ENCODE peak calls at places on chromosomes 6 and 20, in ten cellular contexts. F is stimulated activated CD4-positive, alpha-beta T cell treated with anti-CD3 and anti-CD28 coated beads, Interleukin-2, amount 100 ng/mL, for 48 hours; A is body of pancreas; O is ureter; I is substantia nigra; R is progenitor cell of endocrine pancreas; M is NCI-H446 treated with DMSO at 0.1 percent for 48 hours; G is BJ; B is choroid plexus epithelial cell; D is WERI-Rb-1. P is an unnamed sample.

GRCh38 chr20:33232486-33233072 is 3.2 kb upstream of the BPIFA1 start:
- DNase-seq in F (no peak), A (no peak), O (no peak), I (no peak), R (no peak), M (no peak), G (no peak), B (no peak), D (no peak), P (no peak)

GRCh38 chr6:155085582-155086253 is 90.6 kb downstream of the TIAM2 start:
- DNase-seq in F (no peak), A (peak; percentile 73), O (no peak), I (no peak), R (no peak), M (no peak), G (no peak), B (no peak), D (no peak), P (no peak)

GRCh38 chr6:158536084-158536890 is 23.6 kb upstream of the TMEM181 start:
- DNase-seq in F (peak; percentile 67), A (peak; percentile 78), O (no peak), I (no peak), R (peak; percentile 82), M (no peak), G (no peak), B (peak; percentile 73), D (peak; percentile 81), P (no peak)

GRCh38 chr20:25040438-25040831 is 17.5 kb downstream of the ACSS1 start:
- DNase-seq in F (no peak), A (peak; percentile 75), O (peak; percentile 65), I (no peak), R (no peak), M (peak; percentile 6), G (no peak), B (peak; percentile 94), D (no peak), P (no peak)

GRCh38 chr6:154868143-154868594 is 126.9 kb upstream of the TIAM2 start:
- DNase-seq in F (no peak), A (no peak), O (no peak), I (no peak), R (no peak), M (no peak), G (peak; percentile 22), B (peak; percentile 79), D (peak; percentile 16), P (peak; percentile 33)

GRCh38 chr6:71248306-71248705 is 40.3 kb upstream of the OGFRL1 start:
- DNase-seq in F (no peak), A (no peak), O (no peak), I (no peak), R (no peak), M (peak; percentile 48), G (peak; percentile 26), B (peak; percentile 89), D (no peak), P (peak; percentile 81)

GRCh38 chr6:138520463-138520862 is 21.2 kb upstream of the NHSL1 start:
- DNase-seq in F (no peak), A (no peak), O (no peak), I (no peak), R (no peak), M (no peak), G (no peak), B (peak; percentile 52), D (no peak), P (no peak)

GRCh38 chr6:132298344-132298949 is 102.8 kb downstream of the MOXD1 start:
- DNase-seq in F (peak; percentile 19), A (peak; percentile 21), O (no peak), I (peak; percentile 5), R (no peak), M (no peak), G (no peak), B (peak; percentile 80), D (peak; percentile 60), P (no peak)

GRCh38 chr20:3420211-3420707 is 12.8 kb upstream of the DNAAF9 start:
- DNase-seq in F (peak; percentile 35), A (peak; percentile 17), O (no peak), I (no peak), R (no peak), M (peak; percentile 47), G (peak; percentile 67), B (peak; percentile 82), D (no peak), P (no peak)

GRCh38 chr6:133441491-133441890 is 200.3 kb downstream of the EYA4 start:
- DNase-seq in F (no peak), A (no peak), O (no peak), I (no peak), R (no peak), M (no peak), G (no peak), B (no peak), D (no peak), P (no peak)

GRCh38 chr6:167543602-167544506 is 219.0 kb downstream of the TTLL2 start:
- DNase-seq in F (no peak), A (peak; percentile 25), O (no peak), I (no peak), R (no peak), M (no peak), G (no peak), B (peak; percentile 56), D (no peak), P (no peak)

GRCh38 chr20:3819413-3820047 is 817 bp upstream of the AP5S1 start:
- DNase-seq in F (no peak), A (no peak), O (no peak), I (no peak), R (no peak), M (no peak), G (no peak), B (no peak), D (no peak), P (no peak)

GRCh38 chr6:169789944-169790927 is 38.8 kb downstream of the ERMARD start:
- DNase-seq in F (peak; percentile 77), A (peak; percentile 72), O (peak; percentile 82), I (peak; percentile 26), R (peak; percentile 78), M (peak; percentile 24), G (peak; percentile 21), B (peak; percentile 74), D (peak; percentile 80), P (peak; percentile 17)

GRCh38 chr20:41011551-41012067 is 17.0 kb upstream of the TOP1 start:
- DNase-seq in F (no peak), A (no peak), O (no peak), I (no peak), R (no peak), M (no peak), G (no peak), B (no peak), D (no peak), P (no peak)

GRCh38 chr6:21024621-21025020 is 490.4 kb downstream of the CDKAL1 start:
- DNase-seq in F (no peak), A (no peak), O (no peak), I (no peak), R (no peak), M (no peak), G (no peak), B (no peak), D (no peak), P (no peak)

GRCh38 chr20:4601630-4602296 is 119.9 kb upstream of the PRND start:
- DNase-seq in F (no peak), A (peak; percentile 47), O (peak; percentile 74), I (peak; percentile 66), R (no peak), M (peak; percentile 5), G (no peak), B (no peak), D (no peak), P (no peak)

GRCh38 chr6:51466427-51466826 is 621.0 kb downstream of the PKHD1 start:
- DNase-seq in F (no peak), A (no peak), O (no peak), I (peak; percentile 4), R (no peak), M (no peak), G (no peak), B (no peak), D (peak; percentile 97), P (no peak)

GRCh38 chr6:72955666-72956065 is 269.6 kb downstream of the KHDC1L start:
- DNase-seq in F (no peak), A (no peak), O (no peak), I (no peak), R (no peak), M (no peak), G (no peak), B (no peak), D (no peak), P (no peak)

GRCh38 chr6:45454008-45454911 is 76.5 kb upstream of the SUPT3H start:
- DNase-seq in F (no peak), A (no peak), O (no peak), I (no peak), R (no peak), M (no peak), G (peak; percentile 74), B (peak; percentile 87), D (no peak), P (peak; percentile 78)

GRCh38 chr20:21510995-21511394 is 2.9 kb downstream of the NKX2-2 start:
- DNase-seq in F (no peak), A (no peak), O (no peak), I (no peak), R (no peak), M (no peak), G (no peak), B (no peak), D (no peak), P (no peak)

GRCh38 chr6:43942011-43942442 is 172.0 kb downstream of the VEGFA start:
- DNase-seq in F (no peak), A (no peak), O (peak; percentile 25), I (no peak), R (no peak), M (no peak), G (no peak), B (no peak), D (peak; percentile 54), P (no peak)

GRCh38 chr20:10369723-10370090 is 64.3 kb downstream of the MKKS start:
- DNase-seq in F (no peak), A (peak; percentile 13), O (peak; percentile 45), I (no peak), R (no peak), M (peak; percentile 48), G (no peak), B (peak; percentile 63), D (no peak), P (no peak)

GRCh38 chr20:58310291-58310782 is 822 bp downstream of the RAB22A start:
- DNase-seq in F (no peak), A (no peak), O (no peak), I (no peak), R (no peak), M (no peak), G (no peak), B (peak; percentile 30), D (no peak), P (no peak)

GRCh38 chr20:42740191-42740870 is 449.4 kb downstream of the PTPRT start:
- DNase-seq in F (no peak), A (no peak), O (no peak), I (peak; percentile 12), R (no peak), M (peak; percentile 48), G (no peak), B (no peak), D (no peak), P (no peak)

GRCh38 chr20:12434672-12435071 is 517.0 kb downstream of the BTBD3 start:
- DNase-seq in F (no peak), A (no peak), O (no peak), I (no peak), R (no peak), M (no peak), G (no peak), B (no peak), D (no peak), P (no peak)

GRCh38 chr6:41306187-41306854 is 19.8 kb upstream of the TREM1 start:
- DNase-seq in F (peak; percentile 41), A (peak; percentile 57), O (no peak), I (no peak), R (peak; percentile 30), M (no peak), G (no peak), B (peak; percentile 74), D (peak; percentile 60), P (peak; percentile 21)

GRCh38 chr20:35333606-35334005 is 41.4 kb upstream of the FAM83C start:
- DNase-seq in F (no peak), A (no peak), O (no peak), I (no peak), R (no peak), M (peak; percentile 20), G (no peak), B (no peak), D (no peak), P (no peak)